ENCODE peak calls at places on chromosomes 12 and 14, in six cellular contexts. M, N, T, Y, B and Z are unnamed samples. For H3K9me2, the result is how much of the 10 kb centered on the place peaks cover.

GRCh38 chr12:6370576-6370935 is 4.8 kb downstream of the SCNN1A start:
- DNase-seq in M (no peak), N (no peak), B (no peak), T (no peak), Y (no peak), Z (no peak)

GRCh38 chr14:59269431-59269830 is 81.0 kb downstream of the DAAM1 start:
- DNase-seq in M (no peak), N (no peak), T (no peak), Y (no peak), B (no peak), Z (no peak)

GRCh38 chr12:1603621-1604020 is 9.2 kb upstream of the FBXL14 start:
- DNase-seq in M (no peak), B (no peak), Y (peak), T (no peak), N (no peak), Z (no peak)

GRCh38 chr14:101503431-101504095 is 57.7 kb upstream of the DIO3 start:
- DNase-seq in T (no peak), B (no peak), M (no peak), N (no peak), Y (no peak), Z (no peak)

GRCh38 chr14:105622329-105622955 is 96.1 kb downstream of the TMEM121 start:
- DNase-seq in M (no peak), T (no peak), N (no peak), B (no peak), Y (no peak), Z (no peak)

GRCh38 chr14:74377976-74378690 is 29.9 kb downstream of the VRTN start:
- DNase-seq in B (no peak), Y (no peak), T (no peak), M (no peak), N (no peak), Z (no peak)

GRCh38 chr12:113145720-113146551 is 3.6 kb upstream of the CFAP73 start:
- DNase-seq in Y (no peak), B (no peak), T (no peak), M (no peak), N (no peak), Z (no peak)

GRCh38 chr14:29734732-29735131 is 192.9 kb downstream of the PRKD1 start:
- DNase-seq in B (no peak), T (no peak), Y (no peak), N (no peak), M (no peak), Z (peak)

GRCh38 chr12:51536159-51536558 is 54.9 kb upstream of the SCN8A start:
- DNase-seq in N (no peak), B (no peak), T (peak), M (no peak), Y (peak), Z (peak)

GRCh38 chr12:105659355-105660075 is 329.0 kb downstream of the C12orf75 start:
- DNase-seq in Y (no peak), N (no peak), B (no peak), M (no peak), T (peak), Z (no peak)

GRCh38 chr14:105519946-105520698 is 6.3 kb upstream of the TMEM121 start:
- DNase-seq in T (no peak), N (peak), M (no peak), Y (no peak), B (no peak), Z (no peak)

GRCh38 chr14:34593740-34594375 is 36.1 kb downstream of the SNX6 start:
- DNase-seq in M (no peak), Y (peak), B (no peak), N (no peak), T (no peak), Z (no peak)

GRCh38 chr14:83019744-83020414 is 1486.2 kb upstream of the SEL1L start:
- DNase-seq in N (no peak), T (no peak), B (no peak), M (no peak), Y (no peak), Z (no peak)

DNA sequence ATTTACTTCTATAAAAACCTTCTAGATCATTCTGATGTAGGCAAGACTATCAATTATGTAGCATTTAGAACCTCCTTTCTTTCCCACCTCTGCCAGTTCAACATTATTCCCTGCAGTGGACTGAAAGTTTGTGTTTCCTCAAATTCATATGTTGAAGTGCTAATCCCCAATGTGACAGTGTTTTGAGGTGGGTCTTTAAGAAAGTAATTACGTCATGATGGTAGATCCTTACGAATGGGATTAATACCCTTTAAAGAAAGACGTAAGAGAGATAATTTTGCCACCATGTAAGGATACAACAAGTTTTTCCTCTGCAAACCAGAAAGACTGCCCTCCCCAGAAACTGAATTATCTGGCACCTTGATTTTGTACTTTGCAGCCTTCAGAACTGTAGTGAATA is 1489.7 kb upstream of the SEL1L start:
- DNase-seq in N (no peak), T (no peak), Y (no peak), M (no peak), B (no peak), Z (no peak)
- H3K9me2 ChIP-seq in N (under half), T (under half), Y (under half), M (under half), B (under half), Z (under half)

GRCh38 chr12:117595751-117596150 is 234.3 kb upstream of the NOS1 start:
- DNase-seq in Y (no peak), B (no peak), M (no peak), N (no peak), T (peak), Z (no peak)
- H3K9me2 ChIP-seq in Y (under half), B (under half), M (under half), N (under half), T (under half), Z (under half)

GRCh38 chr12:111377440-111377839 is 8.5 kb upstream of the PHETA1 start:
- DNase-seq in N (no peak), T (no peak), M (no peak), Y (no peak), B (no peak), Z (no peak)

GRCh38 chr12:111384596-111384995 is 15.7 kb upstream of the PHETA1 start:
- DNase-seq in N (no peak), B (no peak), T (peak), M (no peak), Y (no peak), Z (no peak)

GRCh38 chr12:111379942-111380554 is 11.2 kb upstream of the PHETA1 start:
- DNase-seq in N (no peak), T (no peak), Y (no peak), B (no peak), M (no peak), Z (no peak)
- H3K9me2 ChIP-seq in N (under half), T (under half), Y (under half), B (under half), M (under half), Z (under half)

DNA sequence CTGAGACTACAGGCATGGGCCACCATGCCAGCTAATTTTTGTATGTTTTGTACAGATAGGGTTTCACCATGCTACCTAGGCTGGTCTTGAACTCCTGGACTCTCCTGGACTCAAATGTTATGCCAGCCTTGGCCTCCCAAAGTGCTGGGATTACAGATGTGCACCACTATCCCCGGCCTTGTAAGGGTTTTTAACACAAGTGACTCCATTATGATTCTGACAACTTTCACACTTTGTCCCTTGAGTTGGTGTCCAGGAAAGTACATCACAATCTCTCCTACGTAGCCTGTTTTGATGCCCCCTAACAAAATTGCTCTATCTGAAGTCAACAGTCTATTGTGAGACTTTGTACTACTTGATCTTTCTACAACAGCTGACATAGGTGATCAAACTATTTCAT is 11.4 kb upstream of the METAP2 start:
- DNase-seq in T (no peak), Y (no peak), M (no peak), N (no peak), B (no peak), Z (no peak)
- H3K9me2 ChIP-seq in T (under half), Y (under half), M (under half), N (under half), B (under half), Z (under half)

GRCh38 chr14:51653096-51653814 is 1.5 kb downstream of the FRMD6 start:
- DNase-seq in N (no peak), B (no peak), Y (peak), M (peak), T (peak), Z (peak)

GRCh38 chr14:51651388-51652167 is at the start of gene FRMD6:
- DNase-seq in T (peak), Y (peak), M (peak), B (peak), N (peak), Z (peak)

GRCh38 chr14:51652168-51653095 is 722 bp downstream of the FRMD6 start:
- DNase-seq in T (peak), M (no peak), Y (peak), N (peak), B (peak), Z (peak)

GRCh38 chr14:51653855-51654548 is 2.3 kb downstream of the FRMD6 start:
- DNase-seq in Y (peak), B (no peak), N (no peak), M (no peak), T (no peak), Z (no peak)

DNA sequence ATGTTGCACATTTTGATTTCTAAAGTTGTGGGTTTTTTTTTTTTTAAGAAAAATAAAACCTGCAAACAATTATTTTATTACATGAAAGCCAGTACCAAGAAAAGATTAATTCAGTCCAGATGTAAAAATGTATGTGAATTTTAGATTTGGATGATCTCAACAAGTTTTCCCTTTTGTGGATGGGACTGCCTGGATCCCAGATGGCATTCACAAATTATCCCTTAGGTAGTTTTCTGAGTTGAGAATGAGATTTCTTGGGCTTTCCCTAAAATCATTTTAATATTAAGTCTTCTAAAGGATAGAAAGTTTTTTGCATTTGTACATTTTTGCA is 2.8 kb downstream of the FRMD6 start:
- DNase-seq in B (peak), M (no peak), N (no peak), Y (peak), T (no peak), Z (no peak)
- H3K9me2 ChIP-seq in B (under half), M (under half), N (under half), Y (under half), T (under half), Z (under half)

GRCh38 chr14:102975662-102976061 is 53.2 kb downstream of the AMN start:
- DNase-seq in N (no peak), T (no peak), M (no peak), Y (no peak), B (no peak), Z (peak)
- H3K9me2 ChIP-seq in N (under half), T (under half), M (under half), Y (under half), B (under half), Z (under half)